ENCODE peak calls at places on chromosomes 4 and X, in six cellular contexts. One of them, this sample, is unnamed.

GRCh38 chrX:72131317-72132294 is at the start of gene RTL5:
- DNase-seq in right atrium auricular region: peak; percentile 89
- DNase-seq in ovary: peak; percentile 89
- DNase-seq in CD8-positive, alpha-beta memory T cell: peak; percentile 55
- DNase-seq in hepatocyte: peak; percentile 88
- DNase-seq in esophagus squamous epithelium: no peak
- DNase-seq in this sample: peak; percentile 93

GRCh38 chrX:154534526-154535322 is 11.9 kb downstream of the G6PD start:
- DNase-seq in CD8-positive, alpha-beta memory T cell: peak; percentile 87
- DNase-seq in esophagus squamous epithelium: peak; percentile 33
- DNase-seq in right atrium auricular region: peak; percentile 90
- DNase-seq in ovary: peak; percentile 93
- DNase-seq in hepatocyte: peak; percentile 90
- DNase-seq in this sample: peak; percentile 93

GRCh38 chr4:114263233-114263632 is 283.8 kb upstream of the ARSJ start:
- DNase-seq in esophagus squamous epithelium: no peak
- DNase-seq in right atrium auricular region: no peak
- DNase-seq in CD8-positive, alpha-beta memory T cell: no peak
- DNase-seq in ovary: no peak
- DNase-seq in hepatocyte: no peak
- DNase-seq in this sample: no peak

GRCh38 chrX:8841911-8842310 is 40.7 kb upstream of the FAM9A start:
- DNase-seq in ovary: no peak
- DNase-seq in esophagus squamous epithelium: no peak
- DNase-seq in right atrium auricular region: no peak
- DNase-seq in hepatocyte: no peak
- DNase-seq in CD8-positive, alpha-beta memory T cell: no peak
- DNase-seq in this sample: no peak

GRCh38 chrX:125205918-125206665 is 113.6 kb upstream of the TEX13C start:
- DNase-seq in ovary: no peak
- DNase-seq in esophagus squamous epithelium: no peak
- DNase-seq in CD8-positive, alpha-beta memory T cell: no peak
- DNase-seq in right atrium auricular region: no peak
- DNase-seq in hepatocyte: peak; percentile 41
- DNase-seq in this sample: no peak

GRCh38 chrX:70525733-70526132 is 81.1 kb downstream of the DLG3 start:
- DNase-seq in hepatocyte: peak; percentile 46
- DNase-seq in CD8-positive, alpha-beta memory T cell: no peak
- DNase-seq in esophagus squamous epithelium: no peak
- DNase-seq in ovary: no peak
- DNase-seq in right atrium auricular region: no peak
- DNase-seq in this sample: no peak

GRCh38 chr4:87304659-87305277 is 17.9 kb downstream of the HSD17B13 start:
- DNase-seq in hepatocyte: peak; percentile 19
- DNase-seq in ovary: no peak
- DNase-seq in CD8-positive, alpha-beta memory T cell: no peak
- DNase-seq in right atrium auricular region: no peak
- DNase-seq in esophagus squamous epithelium: no peak
- DNase-seq in this sample: no peak

GRCh38 chr4:105587851-105588250 is 35.4 kb downstream of the ARHGEF38 start:
- DNase-seq in hepatocyte: no peak
- DNase-seq in ovary: no peak
- DNase-seq in CD8-positive, alpha-beta memory T cell: no peak
- DNase-seq in esophagus squamous epithelium: no peak
- DNase-seq in right atrium auricular region: no peak
- DNase-seq in this sample: no peak

GRCh38 chrX:15653961-15654360 is 10.6 kb downstream of the CLTRN start:
- DNase-seq in esophagus squamous epithelium: no peak
- DNase-seq in CD8-positive, alpha-beta memory T cell: no peak
- DNase-seq in hepatocyte: no peak
- DNase-seq in ovary: no peak
- DNase-seq in right atrium auricular region: no peak
- DNase-seq in this sample: no peak

GRCh38 chrX:120213438-120214265 is 37.0 kb upstream of the ZBTB33 start:
- DNase-seq in CD8-positive, alpha-beta memory T cell: peak; percentile 27
- DNase-seq in esophagus squamous epithelium: no peak
- DNase-seq in ovary: peak; percentile 67
- DNase-seq in right atrium auricular region: no peak
- DNase-seq in hepatocyte: peak; percentile 63
- DNase-seq in this sample: peak; percentile 51

GRCh38 chr4:128517096-128517738 is 229.6 kb upstream of the PGRMC2 start:
- DNase-seq in hepatocyte: peak; percentile 22
- DNase-seq in esophagus squamous epithelium: no peak
- DNase-seq in ovary: no peak
- DNase-seq in right atrium auricular region: no peak
- DNase-seq in CD8-positive, alpha-beta memory T cell: no peak
- DNase-seq in this sample: no peak

GRCh38 chrX:11460347-11460746 is 167.1 kb downstream of the AMELX start:
- DNase-seq in esophagus squamous epithelium: no peak
- DNase-seq in ovary: no peak
- DNase-seq in hepatocyte: no peak
- DNase-seq in CD8-positive, alpha-beta memory T cell: no peak
- DNase-seq in right atrium auricular region: no peak
- DNase-seq in this sample: no peak

GRCh38 chrX:43633757-43634156 is 22.3 kb upstream of the MAOA start:
- DNase-seq in CD8-positive, alpha-beta memory T cell: no peak
- DNase-seq in esophagus squamous epithelium: no peak
- DNase-seq in right atrium auricular region: no peak
- DNase-seq in ovary: no peak
- DNase-seq in hepatocyte: no peak
- DNase-seq in this sample: no peak

GRCh38 chrX:20205927-20206708 is 60.6 kb downstream of the RPS6KA3 start:
- DNase-seq in esophagus squamous epithelium: no peak
- DNase-seq in hepatocyte: no peak
- DNase-seq in right atrium auricular region: no peak
- DNase-seq in ovary: no peak
- DNase-seq in CD8-positive, alpha-beta memory T cell: no peak
- DNase-seq in this sample: no peak

GRCh38 chrX:32842053-32842452 is 369.3 kb downstream of the DMD start:
- DNase-seq in ovary: no peak
- DNase-seq in CD8-positive, alpha-beta memory T cell: no peak
- DNase-seq in esophagus squamous epithelium: no peak
- DNase-seq in right atrium auricular region: no peak
- DNase-seq in hepatocyte: no peak
- DNase-seq in this sample: no peak

GRCh38 chr4:2733844-2734574 is 22.1 kb downstream of the TNIP2 start:
- DNase-seq in ovary: no peak
- DNase-seq in CD8-positive, alpha-beta memory T cell: no peak
- DNase-seq in right atrium auricular region: no peak
- DNase-seq in esophagus squamous epithelium: no peak
- DNase-seq in hepatocyte: no peak
- DNase-seq in this sample: peak; percentile 53

GRCh38 chr4:25505637-25505991 is 128.6 kb downstream of the ANAPC4 start:
- DNase-seq in esophagus squamous epithelium: no peak
- DNase-seq in hepatocyte: no peak
- DNase-seq in ovary: no peak
- DNase-seq in right atrium auricular region: no peak
- DNase-seq in CD8-positive, alpha-beta memory T cell: no peak
- DNase-seq in this sample: no peak

GRCh38 chr4:109472343-109472761 is 38.7 kb downstream of the SEC24B start:
- DNase-seq in CD8-positive, alpha-beta memory T cell: no peak
- DNase-seq in ovary: no peak
- DNase-seq in esophagus squamous epithelium: no peak
- DNase-seq in right atrium auricular region: no peak
- DNase-seq in hepatocyte: no peak
- DNase-seq in this sample: no peak

GRCh38 chr4:140673729-140674128 is 82.5 kb downstream of the TBC1D9 start:
- DNase-seq in right atrium auricular region: no peak
- DNase-seq in hepatocyte: peak; percentile 26
- DNase-seq in esophagus squamous epithelium: no peak
- DNase-seq in ovary: no peak
- DNase-seq in CD8-positive, alpha-beta memory T cell: no peak
- DNase-seq in this sample: no peak
- H3K36me3 ChIP-seq in right atrium auricular region: peaks cover 39% of the 10 kb centered on the region
- H3K36me3 ChIP-seq in hepatocyte: no peaks in the 10 kb centered on the region
- H3K36me3 ChIP-seq in esophagus squamous epithelium: peaks cover 80% of the 10 kb centered on the region
- H3K36me3 ChIP-seq in ovary: no peaks in the 10 kb centered on the region
- H3K36me3 ChIP-seq in CD8-positive, alpha-beta memory T cell: no peaks in the 10 kb centered on the region
- H3K36me3 ChIP-seq in this sample: peaks cover 4% of the 10 kb centered on the region

GRCh38 chrX:47208108-47208507 is 10.4 kb upstream of the CDK16 start:
- DNase-seq in right atrium auricular region: no peak
- DNase-seq in ovary: no peak
- DNase-seq in CD8-positive, alpha-beta memory T cell: no peak
- DNase-seq in esophagus squamous epithelium: no peak
- DNase-seq in hepatocyte: no peak
- DNase-seq in this sample: no peak

GRCh38 chrX:47206316-47206715 is 12.2 kb upstream of the CDK16 start:
- DNase-seq in CD8-positive, alpha-beta memory T cell: no peak
- DNase-seq in esophagus squamous epithelium: no peak
- DNase-seq in ovary: no peak
- DNase-seq in right atrium auricular region: no peak
- DNase-seq in hepatocyte: no peak
- DNase-seq in this sample: no peak

GRCh38 chrX:47210661-47211425 is 7.6 kb upstream of the CDK16 start:
- DNase-seq in CD8-positive, alpha-beta memory T cell: no peak
- DNase-seq in right atrium auricular region: no peak
- DNase-seq in hepatocyte: no peak
- DNase-seq in ovary: peak; percentile 9
- DNase-seq in esophagus squamous epithelium: no peak
- DNase-seq in this sample: no peak

GRCh38 chrX:47212381-47213293 is 5.8 kb upstream of the CDK16 start:
- DNase-seq in esophagus squamous epithelium: no peak
- DNase-seq in hepatocyte: no peak
- DNase-seq in right atrium auricular region: no peak
- DNase-seq in ovary: no peak
- DNase-seq in CD8-positive, alpha-beta memory T cell: no peak
- DNase-seq in this sample: no peak

DNA sequence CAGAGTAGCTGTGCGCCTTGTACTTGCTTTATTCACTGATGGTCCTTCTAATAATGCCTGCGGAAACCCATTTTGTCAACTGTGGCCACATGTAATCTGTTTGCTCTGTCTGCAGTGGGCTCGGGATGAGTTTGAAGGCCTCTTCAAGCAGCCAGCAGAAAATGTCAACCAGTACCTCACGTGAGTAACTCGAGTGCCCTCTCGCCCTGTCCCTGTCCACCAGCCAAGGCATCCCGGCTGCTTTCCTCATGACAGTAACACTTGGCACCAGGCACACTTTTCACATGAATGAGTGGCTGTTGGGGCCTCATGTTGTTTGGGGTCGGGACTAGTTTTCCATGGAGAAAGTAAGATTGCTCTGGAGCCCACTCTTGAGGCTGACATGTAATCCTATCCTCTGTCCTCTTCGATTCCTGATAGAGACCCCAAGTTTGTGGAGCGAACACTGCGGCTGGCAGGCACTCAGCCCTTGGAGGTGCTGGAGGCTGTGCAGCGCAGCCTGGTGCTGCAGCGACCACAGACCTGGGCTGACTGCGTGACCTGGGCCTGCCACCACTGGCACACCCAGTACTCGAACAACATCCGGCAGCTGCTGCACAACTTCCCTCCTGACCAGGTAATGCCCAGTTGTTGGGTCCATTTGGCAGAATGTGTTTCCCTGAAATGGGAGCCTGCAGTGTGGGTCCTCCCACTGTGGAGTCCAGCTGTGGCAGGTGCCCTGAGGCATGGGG is 8.8 kb upstream of the CDK16 start:
- DNase-seq in right atrium auricular region: no peak
- DNase-seq in ovary: no peak
- DNase-seq in CD8-positive, alpha-beta memory T cell: no peak
- DNase-seq in hepatocyte: no peak
- DNase-seq in esophagus squamous epithelium: no peak
- DNase-seq in this sample: no peak
- H3K36me3 ChIP-seq in right atrium auricular region: peaks cover 98% of the 10 kb centered on the region
- H3K36me3 ChIP-seq in ovary: no peaks in the 10 kb centered on the region
- H3K36me3 ChIP-seq in CD8-positive, alpha-beta memory T cell: peaks cover 67% of the 10 kb centered on the region
- H3K36me3 ChIP-seq in hepatocyte: no peaks in the 10 kb centered on the region
- H3K36me3 ChIP-seq in esophagus squamous epithelium: peaks cover 100% of the 10 kb centered on the region
- H3K36me3 ChIP-seq in this sample: no peaks in the 10 kb centered on the region

DNA sequence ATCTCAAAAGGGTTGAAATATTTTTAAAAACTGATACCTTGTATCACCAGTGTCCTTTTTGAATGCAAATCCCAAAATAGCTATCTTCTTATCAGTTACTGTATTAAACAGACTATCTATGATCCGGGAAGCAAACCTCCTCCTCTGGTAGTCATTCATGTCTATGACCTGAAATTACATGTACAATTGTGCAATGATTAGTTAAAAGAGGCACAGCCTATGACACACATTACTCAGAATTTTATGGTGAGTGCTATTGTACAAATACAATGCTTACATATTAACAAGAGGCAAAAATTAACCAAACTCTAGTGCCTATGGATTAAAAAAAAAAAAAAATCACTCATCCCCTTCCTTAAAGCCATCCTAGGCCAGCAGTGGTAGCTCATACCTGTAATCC is 21.7 kb downstream of the UGDH start:
- DNase-seq in CD8-positive, alpha-beta memory T cell: no peak
- DNase-seq in hepatocyte: no peak
- DNase-seq in ovary: no peak
- DNase-seq in esophagus squamous epithelium: no peak
- DNase-seq in right atrium auricular region: no peak
- DNase-seq in this sample: no peak
- H3K36me3 ChIP-seq in CD8-positive, alpha-beta memory T cell: peaks cover 5% of the 10 kb centered on the region
- H3K36me3 ChIP-seq in hepatocyte: peaks cover 23% of the 10 kb centered on the region
- H3K36me3 ChIP-seq in ovary: no peaks in the 10 kb centered on the region
- H3K36me3 ChIP-seq in esophagus squamous epithelium: peaks cover 100% of the 10 kb centered on the region
- H3K36me3 ChIP-seq in right atrium auricular region: peaks cover 91% of the 10 kb centered on the region
- H3K36me3 ChIP-seq in this sample: peaks cover 20% of the 10 kb centered on the region

DNA sequence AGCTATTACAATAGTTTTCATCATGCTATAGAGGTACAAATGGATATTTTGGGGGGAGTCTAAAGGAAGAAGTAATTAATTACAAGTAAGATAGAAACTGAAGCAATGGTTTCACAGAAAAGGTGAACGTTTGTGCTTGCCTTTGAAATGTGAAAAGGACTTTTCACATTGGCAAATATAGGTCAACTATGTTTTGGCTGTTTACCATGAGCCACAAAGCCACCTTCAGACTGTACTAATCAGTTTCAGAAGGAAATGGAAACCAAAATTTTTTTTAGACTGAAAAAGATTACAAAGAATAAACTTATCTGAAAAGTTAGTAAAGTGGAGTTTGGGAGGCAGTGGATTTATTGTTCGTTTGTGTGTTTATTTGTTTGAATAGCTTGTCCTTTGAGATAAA is 32.1 kb downstream of the SYTL5 start:
- DNase-seq in right atrium auricular region: no peak
- DNase-seq in ovary: no peak
- DNase-seq in esophagus squamous epithelium: no peak
- DNase-seq in CD8-positive, alpha-beta memory T cell: no peak
- DNase-seq in hepatocyte: no peak
- DNase-seq in this sample: no peak
- H3K36me3 ChIP-seq in right atrium auricular region: no peaks in the 10 kb centered on the region
- H3K36me3 ChIP-seq in ovary: no peaks in the 10 kb centered on the region
- H3K36me3 ChIP-seq in esophagus squamous epithelium: no peaks in the 10 kb centered on the region
- H3K36me3 ChIP-seq in CD8-positive, alpha-beta memory T cell: no peaks in the 10 kb centered on the region
- H3K36me3 ChIP-seq in hepatocyte: no peaks in the 10 kb centered on the region
- H3K36me3 ChIP-seq in this sample: no peaks in the 10 kb centered on the region

GRCh38 chr4:83408958-83409357 is 46.7 kb downstream of the HELQ start:
- DNase-seq in right atrium auricular region: no peak
- DNase-seq in CD8-positive, alpha-beta memory T cell: no peak
- DNase-seq in esophagus squamous epithelium: no peak
- DNase-seq in ovary: no peak
- DNase-seq in hepatocyte: no peak
- DNase-seq in this sample: no peak
- H3K36me3 ChIP-seq in right atrium auricular region: peaks cover 21% of the 10 kb centered on the region
- H3K36me3 ChIP-seq in CD8-positive, alpha-beta memory T cell: peaks cover 20% of the 10 kb centered on the region
- H3K36me3 ChIP-seq in esophagus squamous epithelium: peaks cover 78% of the 10 kb centered on the region
- H3K36me3 ChIP-seq in ovary: no peaks in the 10 kb centered on the region
- H3K36me3 ChIP-seq in hepatocyte: no peaks in the 10 kb centered on the region
- H3K36me3 ChIP-seq in this sample: peaks cover 10% of the 10 kb centered on the region

This sample was measured in aorta.